ENCODE peak calls at places on chromosomes 1 and 21, in four cellular contexts. V, P, D and R are unnamed samples.

GRCh38 chr1:223635236-223635635 is 30.3 kb downstream of the CAPN8 start:
- DNase-seq in D (no peak), V (no peak), P (no peak), R (no peak)

GRCh38 chr1:26602378-26602959 is 72.9 kb downstream of the RPS6KA1 start:
- DNase-seq in V (peak), D (peak), P (peak), R (no peak)

GRCh38 chr21:31580866-31581276 is 78.6 kb upstream of the SOD1 start:
- DNase-seq in D (peak), V (peak), P (peak), R (peak)

GRCh38 chr1:208231929-208232360 is 12.2 kb downstream of the PLXNA2 start:
- DNase-seq in V (no peak), D (no peak), P (no peak), R (no peak)

GRCh38 chr1:89987170-89987819 is 7.6 kb upstream of the ZNF326 start:
- DNase-seq in P (peak), D (peak), V (peak), R (peak)

GRCh38 chr1:64212023-64212422 is 8.6 kb downstream of the UBE2U start:
- DNase-seq in D (no peak), V (no peak), P (no peak), R (no peak)

GRCh38 chr1:236515443-236515958 is 8.3 kb upstream of the LGALS8 start:
- DNase-seq in D (peak), V (no peak), P (no peak), R (no peak)

GRCh38 chr1:20609541-20609940 is 20.6 kb downstream of the CDA start:
- DNase-seq in P (no peak), V (no peak), D (no peak), R (no peak)

GRCh38 chr1:31689821-31690220 is 14.0 kb downstream of the COL16A1 start:
- DNase-seq in D (no peak), P (no peak), V (peak), R (no peak)

GRCh38 chr1:194830387-194830786 is 1644.0 kb upstream of the B3GALT2 start:
- DNase-seq in V (no peak), P (no peak), D (no peak), R (no peak)

GRCh38 chr1:1299686-1300351 is 7.9 kb downstream of the ACAP3 start:
- DNase-seq in P (peak), V (no peak), D (no peak), R (peak)
- TF ChIP-seq ESRRA in P (no peak), V (no peak), D (no peak), R (no peak)

GRCh38 chr1:33267468-33268205 is 11.3 kb downstream of the ZNF362 start:
- DNase-seq in V (no peak), P (no peak), D (no peak), R (no peak)

GRCh38 chr1:33265780-33266605 is 9.7 kb downstream of the ZNF362 start:
- DNase-seq in V (no peak), D (no peak), P (no peak), R (no peak)

GRCh38 chr1:33268457-33268856 is 12.2 kb downstream of the ZNF362 start:
- DNase-seq in D (no peak), P (no peak), V (no peak), R (no peak)

GRCh38 chr1:33268927-33269610 is 12.8 kb downstream of the ZNF362 start:
- DNase-seq in V (no peak), P (no peak), D (no peak), R (no peak)

GRCh38 chr1:33266766-33267165 is 10.5 kb downstream of the ZNF362 start:
- DNase-seq in V (no peak), D (no peak), P (no peak), R (no peak)
- TF ChIP-seq JUN in V (no peak), D (no peak), P (no peak), R (no peak)

GRCh38 chr21:29640233-29640554 is 299.6 kb downstream of the GRIK1 start:
- DNase-seq in V (no peak), P (no peak), D (no peak), R (no peak)

GRCh38 chr21:29642551-29643245 is 297.1 kb downstream of the GRIK1 start:
- DNase-seq in P (peak), V (no peak), D (no peak), R (no peak)

GRCh38 chr21:29643289-29643688 is 296.5 kb downstream of the GRIK1 start:
- DNase-seq in P (peak), D (no peak), V (no peak), R (no peak)

GRCh38 chr21:29641001-29641634 is 298.7 kb downstream of the GRIK1 start:
- DNase-seq in V (no peak), D (no peak), P (peak), R (no peak)

GRCh38 chr21:29641635-29642550 is 297.9 kb downstream of the GRIK1 start:
- DNase-seq in V (no peak), D (no peak), P (peak), R (no peak)
- TF ChIP-seq MAX in V (no peak), D (no peak), P (peak), R (no peak)

GRCh38 chr1:76547916-76548315 is 319.4 kb upstream of the ST6GALNAC5 start:
- DNase-seq in V (no peak), D (no peak), P (no peak), R (no peak)
- TF ChIP-seq ESRRA in V (no peak), D (no peak), P (no peak), R (no peak)

DNA sequence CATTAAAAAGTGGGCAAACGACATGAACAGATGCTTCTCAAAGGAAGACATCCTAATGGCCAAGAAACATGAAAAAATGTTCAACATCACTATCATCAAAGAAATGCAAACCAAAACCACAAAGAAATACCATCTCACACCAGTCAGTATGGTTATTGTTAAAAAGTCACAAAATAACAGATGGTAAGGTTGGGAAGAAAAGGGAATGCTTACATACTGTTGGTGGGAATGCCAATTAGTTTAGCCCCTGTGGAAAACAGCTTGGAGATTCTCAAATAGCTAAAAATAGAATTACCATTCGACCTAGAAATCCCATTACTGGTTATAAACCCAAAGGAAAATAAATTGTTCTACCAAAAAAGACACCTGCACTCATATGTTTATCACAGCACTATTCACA is 369.4 kb downstream of the KCNH1 start:
- DNase-seq in P (no peak), V (no peak), D (no peak), R (no peak)
- TF ChIP-seq JUN in P (no peak), V (no peak), D (no peak), R (no peak)

DNA sequence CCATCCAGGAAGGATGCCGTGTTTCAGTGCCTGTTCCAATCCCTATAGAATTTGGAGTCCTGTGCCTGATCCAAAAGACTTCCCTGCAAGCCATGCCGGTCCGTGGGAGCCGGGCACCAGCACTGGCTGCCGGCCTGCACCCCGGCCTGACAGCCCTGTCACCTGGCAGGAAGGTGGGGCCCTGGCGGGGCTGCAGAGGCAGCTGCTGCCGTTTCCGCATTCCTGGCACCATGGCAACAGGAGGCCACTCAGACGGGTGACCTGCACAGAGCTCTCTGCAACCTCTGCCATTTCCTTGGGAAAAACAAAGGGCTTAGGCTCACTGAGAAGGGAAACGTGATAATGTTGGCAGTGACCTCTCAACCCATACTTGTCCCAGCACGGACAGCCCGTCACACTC is 63.2 kb upstream of the TMEM51 start:
- DNase-seq in V (no peak), D (peak), P (no peak), R (peak)
- TF ChIP-seq MAX in V (no peak), D (peak), P (no peak), R (no peak)

GRCh38 chr1:169595764-169596711 is 9.8 kb upstream of the F5 start:
- DNase-seq in V (peak), P (no peak), D (peak), R (peak)
- TF ChIP-seq ESRRA in V (no peak), P (no peak), D (no peak), R (no peak)

GRCh38 chr1:29903767-29904166 is 667.4 kb downstream of the PTPRU start:
- DNase-seq in V (no peak), P (no peak), D (no peak), R (no peak)

GRCh38 chr1:29901618-29902017 is 665.3 kb downstream of the PTPRU start:
- DNase-seq in V (no peak), D (no peak), P (no peak), R (peak)

GRCh38 chr1:29896791-29897725 is 660.7 kb downstream of the PTPRU start:
- DNase-seq in D (no peak), V (no peak), P (no peak), R (no peak)

GRCh38 chr1:29900727-29901126 is 664.4 kb downstream of the PTPRU start:
- DNase-seq in P (no peak), V (no peak), D (no peak), R (no peak)

GRCh38 chr1:29900086-29900485 is 663.8 kb downstream of the PTPRU start:
- DNase-seq in V (no peak), D (no peak), P (peak), R (no peak)
- TF ChIP-seq JUN in V (no peak), D (no peak), P (no peak), R (no peak)

DNA sequence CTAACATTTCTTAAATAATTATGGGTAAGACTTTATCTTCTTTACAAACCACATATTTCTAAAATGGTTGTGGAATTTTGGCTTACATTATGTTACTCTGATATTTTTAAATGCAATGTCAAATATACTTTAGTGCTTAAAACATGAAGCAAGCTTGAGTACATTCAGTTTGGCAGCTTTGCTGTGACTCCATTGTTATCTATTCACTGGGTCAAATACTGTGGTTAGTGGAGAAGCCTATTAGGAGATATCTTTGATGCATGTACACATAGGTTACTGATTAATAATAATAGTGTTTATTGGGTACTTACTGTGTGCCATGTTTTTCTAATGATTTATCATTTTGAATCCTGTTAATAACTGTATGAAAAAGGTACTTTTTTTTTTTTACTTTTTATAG is 520.4 kb upstream of the B3GALT2 start:
- DNase-seq in D (no peak), V (peak), P (no peak), R (no peak)
- TF ChIP-seq MAX in D (no peak), V (no peak), P (no peak), R (no peak)

GRCh38 chr21:42571391-42572150 is 57.9 kb downstream of the SLC37A1 start:
- DNase-seq in V (no peak), D (no peak), P (no peak), R (peak)
- TF ChIP-seq ESRRA in V (no peak), D (no peak), P (no peak), R (no peak)